ENCODE peak calls at places on chromosomes 6 and 20, in five cellular contexts. S is iPS DF 6.9; G is central memory CD4-positive, alpha-beta T cell; U is NCI-H2171 treated with DMSO at 0.1 percent for 48 hours; I is GM06990. R is an unnamed sample.

GRCh38 chr6:168313371-168314028 is 6.1 kb downstream of the DACT2 start:
- DNase-seq in S (no peak), G (no peak), U (no peak), I (no peak), R (no peak)

GRCh38 chr6:55636406-55637102 is 57.6 kb upstream of the HMGCLL1 start:
- DNase-seq in S (no peak), G (no peak), U (no peak), I (no peak), R (peak)

GRCh38 chr20:43840382-43841070 is 74.1 kb upstream of the TOX2 start:
- DNase-seq in S (peak), G (no peak), U (no peak), I (peak), R (no peak)

GRCh38 chr20:38649275-38649891 is 47.8 kb downstream of the ARHGAP40 start:
- DNase-seq in S (no peak), G (no peak), U (peak), I (no peak), R (no peak)

GRCh38 chr20:6866741-6867140 is 99.3 kb downstream of the BMP2 start:
- DNase-seq in S (no peak), G (no peak), U (no peak), I (no peak), R (no peak)

GRCh38 chr6:38678178-38678760 is 24.7 kb downstream of the GLO1 start:
- DNase-seq in S (no peak), G (no peak), U (no peak), I (no peak), R (no peak)

GRCh38 chr6:43582911-43583310 is 6.9 kb downstream of the POLH start:
- DNase-seq in S (no peak), G (no peak), U (no peak), I (no peak), R (no peak)

GRCh38 chr6:106398621-106399020 is 38.1 kb downstream of the CRYBG1 start:
- DNase-seq in S (no peak), G (no peak), U (no peak), I (no peak), R (no peak)

GRCh38 chr20:52049001-52049731 is 142.4 kb downstream of the ZFP64 start:
- DNase-seq in S (no peak), G (no peak), U (no peak), I (no peak), R (no peak)

GRCh38 chr6:11172501-11173337 is 59.7 kb downstream of the NEDD9 start:
- DNase-seq in S (peak), G (peak), U (peak), I (peak), R (peak)

GRCh38 chr6:168274046-168274952 is 45.3 kb downstream of the DACT2 start:
- DNase-seq in S (no peak), G (no peak), U (no peak), I (no peak), R (no peak)

GRCh38 chr6:137764464-137764863 is 102.6 kb upstream of the TNFAIP3 start:
- DNase-seq in S (no peak), G (no peak), U (no peak), I (no peak), R (no peak)